ENCODE peak calls at places on chromosomes 1 and 21, in five cellular contexts. One of them, this sample, is unnamed.

GRCh38 chr21:43923391-43923790 is 58.4 kb downstream of the AGPAT3 start:
- DNase-seq in psoas muscle: no peak
- DNase-seq in progenitor cell of endocrine pancreas: no peak
- DNase-seq in endothelial cell: no peak
- DNase-seq in HL-60: no peak
- DNase-seq in this sample: no peak

GRCh38 chr1:37602750-37603694 is 7.3 kb upstream of the GNL2 start:
- DNase-seq in progenitor cell of endocrine pancreas: peak
- DNase-seq in HL-60: no peak
- DNase-seq in endothelial cell: peak
- DNase-seq in psoas muscle: no peak
- DNase-seq in this sample: peak

GRCh38 chr21:31235671-31236450 is 108.2 kb downstream of the TIAM1 start:
- DNase-seq in progenitor cell of endocrine pancreas: no peak
- DNase-seq in endothelial cell: no peak
- DNase-seq in psoas muscle: no peak
- DNase-seq in HL-60: no peak
- DNase-seq in this sample: no peak

GRCh38 chr21:34693192-34693810 is 24.5 kb downstream of the CLIC6 start:
- DNase-seq in progenitor cell of endocrine pancreas: no peak
- DNase-seq in psoas muscle: no peak
- DNase-seq in endothelial cell: peak
- DNase-seq in HL-60: no peak
- DNase-seq in this sample: no peak

GRCh38 chr1:30028283-30028682 is 695.1 kb downstream of the MATN1 start:
- DNase-seq in HL-60: no peak
- DNase-seq in psoas muscle: no peak
- DNase-seq in progenitor cell of endocrine pancreas: no peak
- DNase-seq in endothelial cell: no peak
- DNase-seq in this sample: no peak

GRCh38 chr21:45831991-45832740 is 149.4 kb upstream of the COL6A1 start:
- DNase-seq in progenitor cell of endocrine pancreas: no peak
- DNase-seq in endothelial cell: no peak
- DNase-seq in HL-60: no peak
- DNase-seq in psoas muscle: no peak
- DNase-seq in this sample: no peak

GRCh38 chr1:155007253-155007828 is 4.7 kb downstream of the ZBTB7B start:
- DNase-seq in progenitor cell of endocrine pancreas: no peak
- DNase-seq in psoas muscle: peak
- DNase-seq in endothelial cell: no peak
- DNase-seq in HL-60: no peak
- DNase-seq in this sample: no peak

GRCh38 chr1:218480137-218480536 is 135.0 kb downstream of the TGFB2 start:
- DNase-seq in endothelial cell: no peak
- DNase-seq in progenitor cell of endocrine pancreas: no peak
- DNase-seq in HL-60: no peak
- DNase-seq in psoas muscle: no peak
- DNase-seq in this sample: no peak

GRCh38 chr1:225712391-225712790 is 59.5 kb upstream of the ENAH start:
- DNase-seq in psoas muscle: no peak
- DNase-seq in endothelial cell: no peak
- DNase-seq in progenitor cell of endocrine pancreas: no peak
- DNase-seq in HL-60: peak
- DNase-seq in this sample: no peak

GRCh38 chr1:225418598-225418997 is 9.2 kb downstream of the LBR start:
- DNase-seq in progenitor cell of endocrine pancreas: no peak
- DNase-seq in HL-60: no peak
- DNase-seq in endothelial cell: no peak
- DNase-seq in psoas muscle: no peak
- DNase-seq in this sample: no peak

GRCh38 chr21:21000576-21001175 is 2.5 kb downstream of the NCAM2 start:
- DNase-seq in psoas muscle: no peak
- DNase-seq in HL-60: no peak
- DNase-seq in endothelial cell: no peak
- DNase-seq in progenitor cell of endocrine pancreas: no peak
- DNase-seq in this sample: no peak

GRCh38 chr1:66370462-66370907 is 163.5 kb upstream of the SGIP1 start:
- DNase-seq in endothelial cell: no peak
- DNase-seq in psoas muscle: no peak
- DNase-seq in HL-60: no peak
- DNase-seq in progenitor cell of endocrine pancreas: no peak
- DNase-seq in this sample: no peak

GRCh38 chr1:229710746-229711145 is 84.7 kb downstream of the URB2 start:
- DNase-seq in psoas muscle: no peak
- DNase-seq in endothelial cell: no peak
- DNase-seq in HL-60: no peak
- DNase-seq in progenitor cell of endocrine pancreas: no peak
- DNase-seq in this sample: no peak

GRCh38 chr1:72283204-72284083 is 1.1 kb upstream of the NEGR1 start:
- DNase-seq in psoas muscle: peak
- DNase-seq in progenitor cell of endocrine pancreas: peak
- DNase-seq in HL-60: peak
- DNase-seq in endothelial cell: peak
- DNase-seq in this sample: no peak

GRCh38 chr21:16644690-16645089 is 868.2 kb upstream of the CXADR start:
- DNase-seq in psoas muscle: no peak
- DNase-seq in progenitor cell of endocrine pancreas: no peak
- DNase-seq in endothelial cell: no peak
- DNase-seq in HL-60: no peak
- DNase-seq in this sample: no peak

GRCh38 chr1:74586253-74586897 is 74.0 kb upstream of the LRRC53 start:
- DNase-seq in HL-60: no peak
- DNase-seq in psoas muscle: no peak
- DNase-seq in progenitor cell of endocrine pancreas: no peak
- DNase-seq in endothelial cell: no peak
- DNase-seq in this sample: no peak

GRCh38 chr21:44295163-44295601 is 4.7 kb upstream of the PFKL start:
- DNase-seq in psoas muscle: no peak
- DNase-seq in progenitor cell of endocrine pancreas: no peak
- DNase-seq in endothelial cell: no peak
- DNase-seq in HL-60: no peak
- DNase-seq in this sample: no peak

GRCh38 chr1:244256086-244256485 is 195.6 kb downstream of the ADSS2 start:
- DNase-seq in progenitor cell of endocrine pancreas: no peak
- DNase-seq in endothelial cell: no peak
- DNase-seq in psoas muscle: no peak
- DNase-seq in HL-60: no peak
- DNase-seq in this sample: no peak

GRCh38 chr1:9653783-9654517 is 2.4 kb downstream of the PIK3CD start:
- DNase-seq in HL-60: no peak
- DNase-seq in endothelial cell: no peak
- DNase-seq in psoas muscle: no peak
- DNase-seq in progenitor cell of endocrine pancreas: no peak
- DNase-seq in this sample: no peak

GRCh38 chr21:46500224-46500861 is 41.7 kb downstream of the DIP2A start:
- DNase-seq in HL-60: no peak
- DNase-seq in endothelial cell: no peak
- DNase-seq in psoas muscle: no peak
- DNase-seq in progenitor cell of endocrine pancreas: no peak
- DNase-seq in this sample: no peak

GRCh38 chr1:116151739-116152576 is 40.8 kb downstream of the MAB21L3 start:
- DNase-seq in endothelial cell: peak
- DNase-seq in psoas muscle: peak
- DNase-seq in progenitor cell of endocrine pancreas: peak
- DNase-seq in HL-60: peak
- DNase-seq in this sample: peak

GRCh38 chr1:248618119-248618518 is 16.8 kb downstream of the OR2T11 start:
- DNase-seq in progenitor cell of endocrine pancreas: no peak
- DNase-seq in endothelial cell: no peak
- DNase-seq in psoas muscle: no peak
- DNase-seq in HL-60: no peak
- DNase-seq in this sample: no peak

GRCh38 chr1:248618878-248619277 is 16.0 kb downstream of the OR2T11 start:
- DNase-seq in progenitor cell of endocrine pancreas: no peak
- DNase-seq in endothelial cell: no peak
- DNase-seq in HL-60: no peak
- DNase-seq in psoas muscle: peak
- DNase-seq in this sample: no peak

GRCh38 chr1:248611883-248612282 is 14.4 kb upstream of the OR2T10 start:
- DNase-seq in HL-60: no peak
- DNase-seq in endothelial cell: no peak
- DNase-seq in progenitor cell of endocrine pancreas: no peak
- DNase-seq in psoas muscle: no peak
- DNase-seq in this sample: no peak

DNA sequence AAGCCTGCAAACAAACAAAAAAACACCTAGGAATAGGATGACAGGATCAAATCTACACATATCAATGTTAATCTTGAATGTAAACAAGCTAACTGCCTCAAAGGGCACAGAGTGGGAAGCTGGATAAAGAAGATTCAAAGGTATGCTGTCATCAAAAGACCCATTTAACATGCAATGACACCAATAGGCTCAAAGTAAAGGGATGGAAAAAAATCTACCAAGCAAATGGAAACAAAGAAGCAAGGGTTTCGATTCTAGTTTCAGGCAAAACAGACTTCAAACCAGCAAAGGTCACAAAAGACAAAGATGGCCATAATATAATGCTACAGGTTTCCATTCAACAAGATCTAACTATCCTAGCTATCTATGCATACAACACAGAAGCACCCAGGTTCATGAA is 16.2 kb upstream of the OR2T10 start:
- DNase-seq in psoas muscle: no peak
- DNase-seq in HL-60: no peak
- DNase-seq in endothelial cell: no peak
- DNase-seq in progenitor cell of endocrine pancreas: no peak
- DNase-seq in this sample: no peak
- TF ChIP-seq CTCF in psoas muscle: no peak
- TF ChIP-seq CTCF in HL-60: no peak
- TF ChIP-seq CTCF in endothelial cell: no peak
- TF ChIP-seq CTCF in progenitor cell of endocrine pancreas: no peak
- TF ChIP-seq CTCF in this sample: no peak

GRCh38 chr1:223242971-223243370 is 99.9 kb upstream of the TLR5 start:
- DNase-seq in psoas muscle: no peak
- DNase-seq in HL-60: no peak
- DNase-seq in progenitor cell of endocrine pancreas: no peak
- DNase-seq in endothelial cell: no peak
- DNase-seq in this sample: no peak

GRCh38 chr1:223245983-223246382 is 102.9 kb upstream of the TLR5 start:
- DNase-seq in progenitor cell of endocrine pancreas: no peak
- DNase-seq in psoas muscle: no peak
- DNase-seq in HL-60: no peak
- DNase-seq in endothelial cell: no peak
- DNase-seq in this sample: no peak

GRCh38 chr1:223245411-223245810 is 102.4 kb upstream of the TLR5 start:
- DNase-seq in endothelial cell: no peak
- DNase-seq in progenitor cell of endocrine pancreas: no peak
- DNase-seq in psoas muscle: no peak
- DNase-seq in HL-60: no peak
- DNase-seq in this sample: no peak

GRCh38 chr1:223243441-223244050 is 100.5 kb upstream of the TLR5 start:
- DNase-seq in endothelial cell: no peak
- DNase-seq in psoas muscle: no peak
- DNase-seq in progenitor cell of endocrine pancreas: no peak
- DNase-seq in HL-60: no peak
- DNase-seq in this sample: no peak

GRCh38 chr1:223244366-223245103 is 101.5 kb upstream of the TLR5 start:
- DNase-seq in psoas muscle: no peak
- DNase-seq in progenitor cell of endocrine pancreas: no peak
- DNase-seq in endothelial cell: no peak
- DNase-seq in HL-60: no peak
- DNase-seq in this sample: no peak
- TF ChIP-seq CTCF in psoas muscle: peak
- TF ChIP-seq CTCF in progenitor cell of endocrine pancreas: peak
- TF ChIP-seq CTCF in endothelial cell: no peak
- TF ChIP-seq CTCF in HL-60: no peak
- TF ChIP-seq CTCF in this sample: peak

GRCh38 chr1:92902406-92902744 is 58.9 kb downstream of the DIPK1A start:
- DNase-seq in HL-60: no peak
- DNase-seq in progenitor cell of endocrine pancreas: no peak
- DNase-seq in psoas muscle: no peak
- DNase-seq in endothelial cell: no peak
- DNase-seq in this sample: no peak
- TF ChIP-seq CTCF in HL-60: no peak
- TF ChIP-seq CTCF in progenitor cell of endocrine pancreas: no peak
- TF ChIP-seq CTCF in psoas muscle: no peak
- TF ChIP-seq CTCF in endothelial cell: no peak
- TF ChIP-seq CTCF in this sample: no peak

GRCh38 chr1:188941986-188942385 is 1535.7 kb downstream of the BRINP3 start:
- DNase-seq in progenitor cell of endocrine pancreas: no peak
- DNase-seq in endothelial cell: no peak
- DNase-seq in HL-60: no peak
- DNase-seq in psoas muscle: no peak
- DNase-seq in this sample: no peak

GRCh38 chr1:188937965-188938551 is 1539.6 kb downstream of the BRINP3 start:
- DNase-seq in psoas muscle: no peak
- DNase-seq in HL-60: no peak
- DNase-seq in endothelial cell: peak
- DNase-seq in progenitor cell of endocrine pancreas: no peak
- DNase-seq in this sample: no peak
- TF ChIP-seq CTCF in psoas muscle: no peak
- TF ChIP-seq CTCF in HL-60: no peak
- TF ChIP-seq CTCF in endothelial cell: peak
- TF ChIP-seq CTCF in progenitor cell of endocrine pancreas: no peak
- TF ChIP-seq CTCF in this sample: peak

DNA sequence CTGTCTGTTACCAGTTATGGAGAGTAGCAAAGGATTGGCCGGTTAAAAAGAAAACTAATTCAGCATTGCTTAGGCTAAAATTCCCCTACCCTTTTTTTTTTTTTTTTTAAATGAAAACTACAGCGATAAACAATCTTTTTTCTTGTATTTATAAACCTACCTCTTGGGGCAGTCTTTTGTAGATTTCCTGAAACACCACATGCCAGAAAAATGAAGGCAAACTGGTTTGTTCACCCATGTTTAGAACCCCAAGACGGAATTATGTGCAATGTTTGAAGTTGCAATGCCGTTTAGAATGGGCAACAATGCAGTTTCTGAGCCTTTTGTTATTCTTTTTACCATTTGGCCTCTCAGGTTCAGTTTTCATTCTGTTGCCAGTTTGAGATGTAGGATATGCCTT is 59.1 kb downstream of the PRDM2 start:
- DNase-seq in psoas muscle: no peak
- DNase-seq in progenitor cell of endocrine pancreas: no peak
- DNase-seq in endothelial cell: no peak
- DNase-seq in HL-60: no peak
- DNase-seq in this sample: no peak
- TF ChIP-seq CTCF in psoas muscle: no peak
- TF ChIP-seq CTCF in progenitor cell of endocrine pancreas: peak
- TF ChIP-seq CTCF in endothelial cell: no peak
- TF ChIP-seq CTCF in HL-60: no peak
- TF ChIP-seq CTCF in this sample: no peak

DNA sequence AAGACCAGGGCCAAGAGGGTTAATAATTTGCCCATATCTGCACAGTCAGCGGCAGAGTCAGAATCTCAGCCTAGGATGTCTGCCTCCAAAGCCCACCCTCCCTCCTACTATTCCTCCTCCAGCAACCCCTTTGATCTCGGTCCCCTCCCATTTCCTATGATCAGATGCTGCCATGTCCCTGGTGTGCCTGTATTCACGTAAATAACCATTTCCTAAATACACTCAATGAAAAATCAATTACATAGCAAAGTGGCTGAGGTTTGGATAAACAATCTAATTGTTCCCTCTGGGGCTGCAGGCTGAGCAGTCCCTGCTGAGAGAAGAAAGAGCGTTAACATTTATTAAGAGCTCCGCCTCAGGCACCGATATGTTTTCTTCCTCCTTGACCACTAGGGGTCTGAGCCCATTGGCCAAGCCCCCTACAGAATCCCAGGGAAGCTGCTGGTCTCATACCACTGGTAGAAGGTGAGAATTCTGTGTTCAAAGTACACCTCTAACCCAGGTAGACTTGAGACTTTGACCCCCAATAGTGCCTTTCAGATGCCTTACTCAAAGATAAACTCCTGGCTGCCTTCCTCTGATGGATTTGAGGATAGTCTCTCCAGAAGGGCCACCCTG is 34.0 kb upstream of the CAMK1G start:
- DNase-seq in endothelial cell: peak
- DNase-seq in progenitor cell of endocrine pancreas: no peak
- DNase-seq in HL-60: no peak
- DNase-seq in psoas muscle: no peak
- DNase-seq in this sample: no peak
- TF ChIP-seq CTCF in endothelial cell: peak
- TF ChIP-seq CTCF in progenitor cell of endocrine pancreas: peak
- TF ChIP-seq CTCF in HL-60: no peak
- TF ChIP-seq CTCF in psoas muscle: no peak
- TF ChIP-seq CTCF in this sample: no peak

This sample was measured in D721Med.